ENCODE peak calls at places on chromosomes 11 and 22, in four cellular contexts. G is hepatocyte, S is lung, C is dorsolateral prefrontal cortex. Q is an unnamed sample. For H3K27me3, the result is how much of the 10 kb centered on the place peaks cover.

GRCh38 chr22:26172389-26172990 is 3.2 kb downstream of the SEZ6L start:
- DNase-seq in G (peak), S (no peak), C (no peak), Q (peak)

GRCh38 chr11:24234822-24235508 is 261.9 kb upstream of the LUZP2 start:
- DNase-seq in G (peak), S (peak), C (no peak), Q (peak)

GRCh38 chr11:116170526-116171120 is 602.2 kb downstream of the BUD13 start:
- DNase-seq in G (no peak), S (no peak), C (no peak), Q (peak)

GRCh38 chr11:35247428-35247827 is 108.5 kb downstream of the CD44 start:
- DNase-seq in G (no peak), S (no peak), C (no peak), Q (peak)

GRCh38 chr22:47337161-47337621 is 574.7 kb downstream of the TBC1D22A start:
- DNase-seq in G (no peak), S (no peak), C (no peak), Q (peak)

GRCh38 chr11:34625576-34625975 is 4.7 kb downstream of the EHF start:
- DNase-seq in G (no peak), S (no peak), C (no peak), Q (no peak)

GRCh38 chr11:2841411-2842190 is 44.0 kb downstream of the CDKN1C start:
- DNase-seq in G (no peak), S (no peak), C (no peak), Q (no peak)

GRCh38 chr11:86152006-86152862 is 83.3 kb upstream of the PICALM start:
- DNase-seq in G (no peak), S (no peak), C (peak), Q (no peak)

GRCh38 chr22:45493286-45493771 is 9.4 kb upstream of the FBLN1 start:
- DNase-seq in G (no peak), S (no peak), C (no peak), Q (no peak)

GRCh38 chr22:49021926-49022815 is 805.5 kb downstream of the BRD1 start:
- DNase-seq in G (no peak), S (no peak), C (no peak), Q (no peak)

GRCh38 chr11:100676901-100677300 is 10.2 kb upstream of the ARHGAP42 start:
- DNase-seq in G (no peak), S (no peak), C (no peak), Q (no peak)

GRCh38 chr22:40348025-40348658 is 1.8 kb downstream of the ADSL start:
- DNase-seq in G (peak), S (no peak), C (peak), Q (peak)

GRCh38 chr22:18980829-18981228 is 44.7 kb upstream of the PRODH start:
- DNase-seq in G (no peak), S (no peak), C (no peak), Q (no peak)

GRCh38 chr11:23233075-23233474 is 372.8 kb upstream of the CCDC179 start:
- DNase-seq in G (no peak), S (no peak), C (no peak), Q (no peak)

GRCh38 chr11:46391186-46391577 is 394 bp downstream of the CHRM4 start:
- DNase-seq in G (no peak), S (no peak), C (no peak), Q (no peak)
- H3K4me3 ChIP-seq in G (no peak), S (no peak), C (peak), Q (peak)

DNA sequence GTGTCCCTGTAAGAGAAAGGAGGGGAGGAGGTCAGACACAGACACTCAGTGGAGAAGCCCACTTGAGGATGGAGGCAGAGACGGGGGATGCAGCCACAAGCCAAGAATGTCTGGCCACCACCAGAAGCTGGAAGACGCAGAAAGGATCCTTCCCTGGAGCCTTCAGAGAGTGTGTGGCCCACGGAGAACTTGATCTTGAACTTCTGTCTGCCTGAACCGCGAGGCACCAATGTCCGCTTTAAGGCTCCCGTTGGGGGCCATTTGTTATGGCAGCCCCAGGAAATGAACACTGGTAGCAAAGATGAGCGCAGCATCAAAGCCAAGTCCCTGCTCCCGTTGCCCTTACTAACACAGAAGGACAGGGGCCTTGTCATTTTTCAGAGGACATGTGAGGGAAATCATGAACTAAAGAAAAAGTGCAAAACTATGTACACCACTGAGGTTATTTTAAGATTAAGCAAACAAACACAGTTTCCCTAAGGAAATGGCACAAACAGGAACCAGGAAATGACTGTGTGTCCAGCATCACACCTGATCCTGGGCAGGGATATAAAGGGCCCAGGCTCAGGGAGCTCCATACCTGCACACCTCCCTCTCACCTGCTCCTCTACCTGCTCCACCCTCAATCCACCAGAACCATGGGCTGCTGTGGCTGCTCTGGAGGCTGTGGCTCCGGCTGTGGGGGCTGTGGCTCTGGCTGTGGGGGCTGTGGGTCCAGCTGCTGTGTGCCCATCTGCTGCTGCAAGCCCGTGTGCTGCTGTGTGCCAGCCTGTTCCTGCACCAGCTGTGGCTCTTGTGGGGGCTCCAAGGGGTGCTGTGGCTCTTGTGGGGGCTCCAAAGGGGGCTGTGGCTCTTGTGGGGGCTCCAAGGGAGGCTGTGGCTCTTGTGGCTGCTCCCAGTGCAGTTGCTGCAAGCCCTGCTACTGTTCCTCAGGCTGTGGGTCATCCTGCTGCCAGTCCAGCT is at the start of gene KRTAP5-6:
- DNase-seq in G (no peak), S (no peak), C (no peak), Q (no peak)
- H3K27me3 ChIP-seq in G (under half), S (under half), C (under half), Q (under half)

DNA sequence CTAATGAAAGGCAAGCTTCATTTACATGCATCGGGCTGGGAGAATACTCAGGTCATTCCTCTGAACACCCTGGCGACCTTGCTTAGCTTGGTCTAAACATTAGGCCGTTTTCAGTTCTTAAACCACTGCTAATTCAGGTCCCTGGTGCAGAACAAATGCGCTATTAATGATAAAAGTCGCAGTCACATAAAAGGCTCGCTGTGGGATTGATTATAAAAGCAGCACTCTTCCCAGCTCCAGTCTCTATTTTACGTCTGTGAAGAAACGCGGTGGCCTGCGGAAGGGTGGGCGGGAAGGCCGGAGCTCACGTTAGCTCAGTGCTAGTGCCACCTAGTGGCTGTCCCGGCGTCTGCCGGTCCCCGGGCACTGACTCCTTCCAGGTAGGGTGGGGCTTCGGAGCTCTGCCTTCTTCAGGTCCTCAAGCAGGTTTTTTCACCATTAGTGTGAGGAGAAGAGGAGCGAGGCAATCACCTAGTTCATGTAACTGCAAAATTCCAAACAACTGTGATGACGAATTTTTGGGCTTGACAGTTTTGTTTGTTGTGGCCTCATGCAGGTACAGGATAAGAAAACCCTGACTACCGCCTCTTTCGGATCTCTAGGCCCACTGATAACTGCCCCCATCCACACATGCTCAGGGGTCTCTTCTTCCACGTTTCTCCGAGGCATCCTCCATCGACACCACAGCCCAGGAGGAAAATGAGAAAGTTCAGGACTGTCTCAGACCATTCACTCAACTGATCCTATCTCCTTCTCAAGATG is 66.5 kb upstream of the CLMP start:
- DNase-seq in G (peak), S (peak), C (peak), Q (peak)
- H3K4me3 ChIP-seq in G (no peak), S (no peak), C (peak), Q (peak)

DNA sequence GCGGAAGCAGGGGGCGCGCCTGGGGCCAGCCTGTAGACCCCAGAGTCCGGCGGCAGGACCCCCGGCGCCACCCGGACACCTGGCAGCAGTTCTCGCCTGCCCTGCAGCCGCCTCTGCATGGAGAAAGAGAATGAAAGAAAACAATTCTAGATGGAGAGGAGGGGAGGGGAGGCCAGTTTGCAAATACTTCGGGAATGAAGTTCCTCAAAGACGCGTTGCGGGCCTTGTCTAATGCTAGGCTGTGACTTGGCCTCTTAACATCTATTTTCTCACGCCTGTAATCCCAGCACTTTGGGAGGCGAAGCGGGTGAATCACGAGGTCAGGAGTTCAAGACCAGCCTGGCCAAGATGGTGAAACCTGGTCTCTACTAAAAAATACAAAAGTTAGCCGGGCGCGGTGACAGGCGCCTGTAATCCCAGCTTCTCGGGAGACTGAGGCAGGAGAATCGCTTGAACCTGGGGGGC is 2.1 kb upstream of the BARX2 start:
- DNase-seq in G (no peak), S (no peak), C (no peak), Q (no peak)
- H3K27me3 ChIP-seq in G (half or more), S (under half), C (half or more), Q (half or more)

DNA sequence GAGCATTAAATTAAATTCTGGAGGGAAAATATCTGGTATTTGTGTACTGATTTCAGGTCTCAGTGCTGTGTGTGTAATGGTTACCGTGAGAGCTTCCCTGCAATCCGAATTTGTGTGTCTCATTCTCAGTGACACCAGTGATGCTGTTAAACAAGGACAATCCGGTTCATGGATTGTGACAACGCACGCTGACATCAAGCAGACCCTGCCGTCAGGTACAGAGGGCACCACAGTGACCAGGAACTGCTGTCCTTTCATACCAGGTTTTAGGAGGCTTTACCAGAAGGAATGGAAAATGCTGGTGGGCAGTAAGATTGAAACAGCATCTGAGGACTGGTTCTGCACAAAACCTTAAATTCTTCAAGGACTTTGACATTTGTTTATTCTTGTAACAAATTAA is 30.5 kb upstream of the PLET1 start:
- DNase-seq in G (no peak), S (no peak), C (no peak), Q (no peak)
- H3K4me3 ChIP-seq in G (no peak), S (no peak), C (no peak), Q (peak)

GRCh38 chr11:16403851-16404250 is 47.5 kb upstream of the SOX6 start:
- DNase-seq in G (no peak), S (no peak), C (no peak), Q (no peak)
- H3K27me3 ChIP-seq in G (under half), S (under half), C (under half), Q (under half)

GRCh38 chr11:117197516-117198456 is 1.4 kb upstream of the TAGLN start:
- DNase-seq in G (peak), S (no peak), C (no peak), Q (peak)

GRCh38 chr11:117199916-117200812 is 994 bp downstream of the TAGLN start:
- DNase-seq in G (no peak), S (no peak), C (no peak), Q (no peak)

GRCh38 chr11:117197006-117197405 is 2.2 kb upstream of the TAGLN start:
- DNase-seq in G (no peak), S (no peak), C (no peak), Q (no peak)

GRCh38 chr11:117199061-117199915 is at the start of gene TAGLN:
- DNase-seq in G (peak), S (peak), C (no peak), Q (peak)

DNA sequence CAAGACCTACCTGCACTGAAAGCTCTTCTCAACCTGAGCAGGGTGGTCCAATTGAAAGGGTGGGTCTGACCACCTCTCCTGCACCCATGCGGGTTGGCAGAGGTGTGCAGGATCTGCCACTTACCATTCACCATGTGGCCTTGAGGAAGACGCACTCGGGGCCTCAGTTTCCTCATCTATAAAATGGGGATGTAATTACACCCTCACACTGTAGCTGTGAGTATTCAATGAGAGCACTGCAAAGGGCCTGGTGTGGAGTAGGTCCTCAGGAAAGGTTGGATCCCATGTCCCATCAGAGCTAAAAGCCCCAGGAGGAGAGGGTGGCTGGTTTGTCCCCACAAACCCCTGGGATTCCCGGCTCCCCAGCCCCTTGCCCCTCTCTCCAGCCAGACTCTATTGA is 557 bp upstream of the TAGLN start:
- DNase-seq in G (no peak), S (no peak), C (no peak), Q (no peak)
- H3K4me3 ChIP-seq in G (no peak), S (no peak), C (no peak), Q (peak)

DNA sequence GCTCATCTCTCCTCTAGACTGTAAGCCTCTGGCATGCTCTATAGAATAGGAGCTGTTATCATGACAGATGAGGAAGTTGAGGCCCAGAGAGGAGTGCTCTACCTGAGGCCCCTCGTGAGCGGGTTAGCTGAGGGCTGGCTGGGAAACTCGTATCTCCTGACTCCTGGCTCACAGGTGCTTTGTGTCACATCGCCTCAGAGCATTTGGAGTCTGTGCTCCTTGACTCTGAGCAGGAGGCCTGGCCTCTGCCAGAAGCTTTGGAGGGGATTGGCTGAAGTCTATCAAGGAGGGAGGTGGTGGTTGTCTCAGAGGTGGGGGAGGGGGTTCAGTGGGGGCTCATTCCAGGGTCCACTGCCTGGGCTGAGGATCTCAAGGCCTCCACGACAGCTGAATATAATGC is 7.4 kb downstream of the KCNC1 start:
- DNase-seq in G (no peak), S (no peak), C (no peak), Q (no peak)
- H3K27me3 ChIP-seq in G (under half), S (under half), C (under half), Q (under half)

GRCh38 chr11:61718046-61718531 is 34.3 kb upstream of the MYRF start:
- DNase-seq in G (no peak), S (no peak), C (no peak), Q (peak)
- H3K4me3 ChIP-seq in G (no peak), S (no peak), C (peak), Q (peak)

GRCh38 chr11:68709064-68709463 is 24.7 kb downstream of the GAL start:
- DNase-seq in G (no peak), S (no peak), C (no peak), Q (no peak)

GRCh38 chr11:68710445-68710844 is 26.1 kb downstream of the GAL start:
- DNase-seq in G (no peak), S (no peak), C (no peak), Q (no peak)

GRCh38 chr11:68714047-68714856 is 29.9 kb downstream of the GAL start:
- DNase-seq in G (no peak), S (no peak), C (no peak), Q (no peak)

GRCh38 chr11:68707527-68707926 is 23.2 kb downstream of the GAL start:
- DNase-seq in G (no peak), S (no peak), C (no peak), Q (no peak)

GRCh38 chr11:68711114-68711513 is 26.8 kb downstream of the GAL start:
- DNase-seq in G (no peak), S (no peak), C (no peak), Q (no peak)
- H3K27me3 ChIP-seq in G (under half), S (under half), C (under half), Q (under half)

Q was measured in transverse colon.